ENCODE peak calls at places on chromosomes 4 and X, in five cellular contexts. One of them, this sample, is unnamed.
A peak's percentile ranks its signal among the peaks of the same experiment; 100 is the strongest.

GRCh38 chrX:97074400-97074799 is 190.7 kb downstream of the RPA4 start:
- DNase-seq in T follicular helper cell: no peak
- DNase-seq in ELR: no peak
- DNase-seq in pons: no peak
- DNase-seq in LoVo: no peak
- DNase-seq in this sample: no peak

GRCh38 chr4:59920414-59920813 is 1279.7 kb upstream of the ADGRL3 start:
- DNase-seq in T follicular helper cell: no peak
- DNase-seq in ELR: no peak
- DNase-seq in pons: peak; percentile 29
- DNase-seq in LoVo: no peak
- DNase-seq in this sample: no peak

GRCh38 chr4:151325320-151326246 is at the start of gene SH3D19:
- DNase-seq in T follicular helper cell: no peak
- DNase-seq in ELR: peak; percentile 69
- DNase-seq in pons: peak; percentile 63
- DNase-seq in LoVo: peak; percentile 83
- DNase-seq in this sample: peak; percentile 81

GRCh38 chr4:143431526-143432257 is 81.8 kb upstream of the SMARCA5 start:
- DNase-seq in T follicular helper cell: no peak
- DNase-seq in ELR: no peak
- DNase-seq in pons: no peak
- DNase-seq in LoVo: no peak
- DNase-seq in this sample: no peak

GRCh38 chr4:105343523-105343931 is 130.3 kb downstream of the PPA2 start:
- DNase-seq in T follicular helper cell: no peak
- DNase-seq in ELR: no peak
- DNase-seq in pons: no peak
- DNase-seq in LoVo: no peak
- DNase-seq in this sample: no peak

GRCh38 chr4:185634066-185634652 is 98.9 kb upstream of the PDLIM3 start:
- DNase-seq in T follicular helper cell: no peak
- DNase-seq in ELR: peak; percentile 3
- DNase-seq in pons: no peak
- DNase-seq in LoVo: no peak
- DNase-seq in this sample: peak; percentile 12

GRCh38 chr4:85595796-85596559 is 121.0 kb downstream of the ARHGAP24 start:
- DNase-seq in T follicular helper cell: no peak
- DNase-seq in ELR: no peak
- DNase-seq in pons: no peak
- DNase-seq in LoVo: no peak
- DNase-seq in this sample: no peak

GRCh38 chr4:154160925-154161324 is 330.7 kb downstream of the DCHS2 start:
- DNase-seq in T follicular helper cell: no peak
- DNase-seq in ELR: no peak
- DNase-seq in pons: no peak
- DNase-seq in LoVo: no peak
- DNase-seq in this sample: no peak

GRCh38 chr4:102169345-102169744 is 175.9 kb downstream of the SLC39A8 start:
- DNase-seq in T follicular helper cell: no peak
- DNase-seq in ELR: no peak
- DNase-seq in pons: no peak
- DNase-seq in LoVo: no peak
- DNase-seq in this sample: no peak

GRCh38 chr4:177554966-177555574 is 112.8 kb upstream of the AGA start:
- DNase-seq in T follicular helper cell: no peak
- DNase-seq in ELR: peak; percentile 47
- DNase-seq in pons: peak; percentile 33
- DNase-seq in LoVo: peak; percentile 28
- DNase-seq in this sample: no peak

GRCh38 chr4:139735381-139736256 is 70.0 kb downstream of the MGST2 start:
- DNase-seq in T follicular helper cell: no peak
- DNase-seq in ELR: peak; percentile 3
- DNase-seq in pons: peak; percentile 34
- DNase-seq in LoVo: no peak
- DNase-seq in this sample: no peak

GRCh38 chr4:107299646-107300045 is 263.5 kb upstream of the DKK2 start:
- DNase-seq in T follicular helper cell: no peak
- DNase-seq in ELR: peak; percentile 57
- DNase-seq in pons: no peak
- DNase-seq in LoVo: no peak
- DNase-seq in this sample: no peak

GRCh38 chr4:175874290-175874689 is 62.2 kb upstream of the GPM6A start:
- DNase-seq in T follicular helper cell: no peak
- DNase-seq in ELR: no peak
- DNase-seq in pons: no peak
- DNase-seq in LoVo: no peak
- DNase-seq in this sample: no peak

GRCh38 chr4:184489771-184490170 is 15.4 kb upstream of the IRF2 start:
- DNase-seq in T follicular helper cell: no peak
- DNase-seq in ELR: no peak
- DNase-seq in pons: no peak
- DNase-seq in LoVo: no peak
- DNase-seq in this sample: no peak

GRCh38 chr4:150720973-150721518 is 139.1 kb downstream of the MAB21L2 start:
- DNase-seq in T follicular helper cell: no peak
- DNase-seq in ELR: no peak
- DNase-seq in pons: no peak
- DNase-seq in LoVo: no peak
- DNase-seq in this sample: no peak

GRCh38 chrX:69080912-69081465 is 84.3 kb downstream of the PJA1 start:
- DNase-seq in T follicular helper cell: no peak
- DNase-seq in ELR: no peak
- DNase-seq in pons: no peak
- DNase-seq in LoVo: no peak
- DNase-seq in this sample: no peak

GRCh38 chrX:69014200-69014599 is 151.1 kb downstream of the PJA1 start:
- DNase-seq in T follicular helper cell: no peak
- DNase-seq in ELR: peak; percentile 34
- DNase-seq in pons: no peak
- DNase-seq in LoVo: no peak
- DNase-seq in this sample: no peak

GRCh38 chrX:51568586-51568985 is 50.1 kb downstream of the CENPVL3 start:
- DNase-seq in T follicular helper cell: no peak
- DNase-seq in ELR: peak; percentile 82
- DNase-seq in pons: no peak
- DNase-seq in LoVo: no peak
- DNase-seq in this sample: peak; percentile 15

GRCh38 chr4:80521438-80521837 is 185.9 kb downstream of the CFAP299 start:
- DNase-seq in T follicular helper cell: no peak
- DNase-seq in ELR: no peak
- DNase-seq in pons: no peak
- DNase-seq in LoVo: no peak
- DNase-seq in this sample: no peak

GRCh38 chrX:136528645-136529315 is 3.2 kb upstream of the VGLL1 start:
- DNase-seq in T follicular helper cell: no peak
- DNase-seq in ELR: no peak
- DNase-seq in pons: no peak
- DNase-seq in LoVo: no peak
- DNase-seq in this sample: peak; percentile 6

GRCh38 chrX:109485470-109486340 is 3.8 kb upstream of the GUCY2F start:
- DNase-seq in T follicular helper cell: peak; percentile 51
- DNase-seq in ELR: peak; percentile 70
- DNase-seq in pons: peak; percentile 67
- DNase-seq in LoVo: peak; percentile 60
- DNase-seq in this sample: peak; percentile 81

GRCh38 chr4:187908079-187908501 is 87.5 kb upstream of the ZFP42 start:
- DNase-seq in T follicular helper cell: no peak
- DNase-seq in ELR: peak; percentile 73
- DNase-seq in pons: peak; percentile 7
- DNase-seq in LoVo: no peak
- DNase-seq in this sample: peak; percentile 37

GRCh38 chr4:154989511-154989910 is 208.4 kb downstream of the RBM46 start:
- DNase-seq in T follicular helper cell: no peak
- DNase-seq in ELR: no peak
- DNase-seq in pons: no peak
- DNase-seq in LoVo: no peak
- DNase-seq in this sample: no peak

GRCh38 chr4:835148-836002 is 9.4 kb upstream of the CPLX1 start:
- DNase-seq in T follicular helper cell: no peak
- DNase-seq in ELR: no peak
- DNase-seq in pons: no peak
- DNase-seq in LoVo: peak; percentile 70
- DNase-seq in this sample: no peak

GRCh38 chrX:23503835-23504539 is 163.3 kb upstream of the PRDX4 start:
- DNase-seq in T follicular helper cell: no peak
- DNase-seq in ELR: peak; percentile 90
- DNase-seq in pons: no peak
- DNase-seq in LoVo: peak; percentile 81
- DNase-seq in this sample: peak; percentile 96

GRCh38 chr4:46975144-46975543 is 18.2 kb downstream of the GABRA4 start:
- DNase-seq in T follicular helper cell: no peak
- DNase-seq in ELR: no peak
- DNase-seq in pons: no peak
- DNase-seq in LoVo: no peak
- DNase-seq in this sample: no peak

GRCh38 chr4:96642486-96642885 is 802.6 kb downstream of the PDHA2 start:
- DNase-seq in T follicular helper cell: no peak
- DNase-seq in ELR: no peak
- DNase-seq in pons: no peak
- DNase-seq in LoVo: no peak
- DNase-seq in this sample: no peak

This sample was measured in RKO.